ENCODE peak calls at places on chromosome 13, in ten cellular contexts. X, B, O, P, N, Z, M, W, H and A are unnamed samples.

GRCh38 chr13:75792526-75793187 is 156.5 kb downstream of the LMO7 start:
- DNase-seq in X (no peak), B (no peak), O (peak; percentile 69), P (peak; percentile 81), N (no peak), Z (no peak), M (peak; percentile 56), W (peak; percentile 27), H (no peak), A (no peak)

GRCh38 chr13:44764334-44764733 is 188.2 kb upstream of the TSC22D1 start:
- DNase-seq in X (peak; percentile 78), B (peak; percentile 6), O (no peak), P (peak; percentile 95), N (no peak), Z (no peak), M (no peak), W (peak; percentile 78), H (no peak), A (no peak)

GRCh38 chr13:41649659-41650058 is 192.3 kb downstream of the RGCC start:
- DNase-seq in X (no peak), B (peak; percentile 64), O (peak; percentile 50), P (no peak), N (no peak), Z (no peak), M (peak; percentile 38), W (no peak), H (peak; percentile 62), A (no peak)

GRCh38 chr13:45596800-45597484 is 18.6 kb downstream of the ERICH6B start:
- DNase-seq in X (no peak), B (no peak), O (no peak), P (no peak), N (no peak), Z (no peak), M (no peak), W (no peak), H (no peak), A (no peak)

GRCh38 chr13:93450226-93450625 is 223.6 kb downstream of the GPC6 start:
- DNase-seq in X (no peak), B (no peak), O (no peak), P (no peak), N (no peak), Z (no peak), M (peak; percentile 73), W (no peak), H (no peak), A (no peak)

GRCh38 chr13:32530841-32531253 is 7.7 kb downstream of the N4BP2L2 start:
- DNase-seq in X (no peak), B (peak; percentile 1), O (peak; percentile 2), P (peak; percentile 69), N (no peak), Z (no peak), M (peak; percentile 83), W (no peak), H (no peak), A (no peak)

GRCh38 chr13:36357692-36358091 is 11.5 kb upstream of the SPART start:
- DNase-seq in X (no peak), B (no peak), O (no peak), P (no peak), N (no peak), Z (no peak), M (no peak), W (no peak), H (no peak), A (no peak)

GRCh38 chr13:34589581-34589980 is 352.5 kb upstream of the NBEA start:
- DNase-seq in X (no peak), B (no peak), O (no peak), P (no peak), N (no peak), Z (no peak), M (no peak), W (no peak), H (no peak), A (no peak)

GRCh38 chr13:63345835-63346234 is 1930.2 kb upstream of the PCDH20 start:
- DNase-seq in X (no peak), B (no peak), O (no peak), P (no peak), N (no peak), Z (no peak), M (no peak), W (no peak), H (no peak), A (no peak)

GRCh38 chr13:34300559-34300958 is 482.6 kb downstream of the RFC3 start:
- DNase-seq in X (no peak), B (no peak), O (no peak), P (no peak), N (no peak), Z (no peak), M (no peak), W (no peak), H (no peak), A (no peak)

GRCh38 chr13:62512194-62513141 is 1096.8 kb upstream of the PCDH20 start:
- DNase-seq in X (peak; percentile 20), B (peak; percentile 74), O (peak; percentile 85), P (peak; percentile 26), N (peak; percentile 20), Z (no peak), M (peak; percentile 32), W (peak; percentile 9), H (peak; percentile 84), A (peak; percentile 58)

GRCh38 chr13:110663491-110663890 is 42.4 kb downstream of the CARS2 start:
- DNase-seq in X (no peak), B (no peak), O (no peak), P (no peak), N (no peak), Z (no peak), M (no peak), W (no peak), H (no peak), A (no peak)

GRCh38 chr13:30647420-30647819 is 29.7 kb downstream of the USPL1 start:
- DNase-seq in X (no peak), B (no peak), O (no peak), P (no peak), N (no peak), Z (no peak), M (no peak), W (no peak), H (no peak), A (no peak)

GRCh38 chr13:30652746-30653145 is 35.0 kb downstream of the USPL1 start:
- DNase-seq in X (no peak), B (no peak), O (no peak), P (no peak), N (no peak), Z (no peak), M (no peak), W (no peak), H (no peak), A (no peak)

GRCh38 chr13:30645629-30646028 is 27.9 kb downstream of the USPL1 start:
- DNase-seq in X (no peak), B (no peak), O (no peak), P (no peak), N (no peak), Z (no peak), M (no peak), W (no peak), H (no peak), A (no peak)

GRCh38 chr13:30647824-30648521 is 30.3 kb downstream of the USPL1 start:
- DNase-seq in X (no peak), B (no peak), O (no peak), P (no peak), N (no peak), Z (no peak), M (no peak), W (no peak), H (no peak), A (no peak)

GRCh38 chr13:30648522-30649012 is 30.8 kb downstream of the USPL1 start:
- DNase-seq in X (no peak), B (no peak), O (no peak), P (no peak), N (no peak), Z (no peak), M (no peak), W (no peak), H (no peak), A (no peak)
- H3K36me3 ChIP-seq in X (no peaks in the 10 kb centered on the region), B (peaks cover 39% of the 10 kb centered on the region), O (no peaks in the 10 kb centered on the region), P (peaks cover 9% of the 10 kb centered on the region), N (peaks cover 30% of the 10 kb centered on the region), Z (peaks cover 32% of the 10 kb centered on the region), M (peaks cover 24% of the 10 kb centered on the region), W (peaks cover 38% of the 10 kb centered on the region), H (peaks cover 73% of the 10 kb centered on the region), A (peaks cover 55% of the 10 kb centered on the region)

DNA sequence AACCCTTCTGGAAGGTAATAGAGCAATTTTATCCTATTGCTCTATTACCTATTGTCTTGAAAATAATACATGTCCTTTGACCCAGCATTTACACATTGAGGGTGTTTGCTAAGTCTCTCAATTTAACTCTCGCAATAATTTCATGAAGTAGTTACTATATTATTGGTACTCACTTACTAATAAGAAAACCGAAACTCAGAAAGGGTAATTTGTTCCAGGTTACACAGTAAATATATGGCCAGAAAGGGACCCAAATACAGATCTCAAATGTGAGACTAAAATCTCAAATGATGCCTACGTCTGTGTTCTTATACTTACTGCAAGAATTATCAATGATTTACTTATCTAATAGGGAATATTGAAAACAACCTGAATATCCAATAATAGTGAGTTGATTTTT is 29.7 kb upstream of the FAM216B start:
- DNase-seq in X (no peak), B (no peak), O (no peak), P (no peak), N (no peak), Z (no peak), M (no peak), W (no peak), H (no peak), A (no peak)
- H3K27me3 ChIP-seq in X (no peaks in the 10 kb centered on the region), B (no peaks in the 10 kb centered on the region), O (no peaks in the 10 kb centered on the region), P (no peaks in the 10 kb centered on the region), N (no peaks in the 10 kb centered on the region), Z (no peaks in the 10 kb centered on the region), M (no peaks in the 10 kb centered on the region), W (no peaks in the 10 kb centered on the region), H (no peaks in the 10 kb centered on the region), A (no peaks in the 10 kb centered on the region)

GRCh38 chr13:99352351-99353271 is 45.4 kb upstream of the GPR183 start:
- DNase-seq in X (no peak), B (no peak), O (no peak), P (no peak), N (no peak), Z (no peak), M (no peak), W (no peak), H (peak; percentile 38), A (no peak)
- H3K4me1 ChIP-seq in X (no peaks in the 10 kb centered on the region), B (no peaks in the 10 kb centered on the region), O (peaks cover under 1% of the 10 kb centered on the region), P (peaks cover 10% of the 10 kb centered on the region), N (peaks cover 21% of the 10 kb centered on the region), Z (peaks cover 15% of the 10 kb centered on the region), M (peaks cover 11% of the 10 kb centered on the region), W (peaks cover 6% of the 10 kb centered on the region), H (no peaks in the 10 kb centered on the region), A (peaks cover 3% of the 10 kb centered on the region)

GRCh38 chr13:52085416-52085815 is 43.5 kb downstream of the NEK5 start:
- DNase-seq in X (no peak), B (no peak), O (no peak), P (no peak), N (no peak), Z (no peak), M (peak; percentile 86), W (no peak), H (no peak), A (no peak)
- H3K36me3 ChIP-seq in X (no peaks in the 10 kb centered on the region), B (no peaks in the 10 kb centered on the region), O (no peaks in the 10 kb centered on the region), P (no peaks in the 10 kb centered on the region), N (no peaks in the 10 kb centered on the region), Z (no peaks in the 10 kb centered on the region), M (no peaks in the 10 kb centered on the region), W (no peaks in the 10 kb centered on the region), H (no peaks in the 10 kb centered on the region), A (no peaks in the 10 kb centered on the region)